ENCODE peak calls at places on chromosomes 4 and X, in nine cellular contexts. Q is hypothalamus, P is tibial artery, F is thyroid gland, N is bronchial epithelial cell, D is cardiac septum, U is hippocampal formation, X is putamen, C is T-helper 17 cell. Y is an unnamed sample.
A peak's percentile ranks its signal among the peaks of the same experiment; 100 is the strongest.

GRCh38 chr4:182556576-182556975 is 313.4 kb downstream of the TENM3 start:
- DNase-seq in U (no peak), F (no peak), C (no peak), Q (no peak), D (no peak), P (no peak), X (no peak), N (no peak), Y (no peak)

GRCh38 chr4:153260553-153261306 is 56.5 kb downstream of the TRIM2 start:
- DNase-seq in P (no peak), U (no peak), N (no peak), F (no peak), Q (no peak), X (no peak), C (no peak), D (no peak), Y (no peak)

GRCh38 chr4:85955614-85956295 is 404.1 kb downstream of the MAPK10 start:
- DNase-seq in U (no peak), F (no peak), P (no peak), Q (no peak), X (no peak), C (no peak), N (no peak), D (no peak), Y (no peak)

GRCh38 chr4:94974773-94975172 is 217.0 kb downstream of the BMPR1B start:
- DNase-seq in X (no peak), P (no peak), Q (no peak), N (peak; percentile 70), U (no peak), C (no peak), D (no peak), F (no peak), Y (no peak)

GRCh38 chr4:24262084-24262483 is 322.3 kb downstream of the DHX15 start:
- DNase-seq in X (no peak), F (peak; percentile 83), P (no peak), U (no peak), D (no peak), N (no peak), C (no peak), Q (no peak), Y (no peak)

GRCh38 chrX:42096262-42096939 is 173.0 kb upstream of the CASK start:
- DNase-seq in D (no peak), F (no peak), C (no peak), X (no peak), P (no peak), U (no peak), N (peak; percentile 91), Q (no peak), Y (no peak)

GRCh38 chr4:145951931-145952330 is 13.3 kb upstream of the ZNF827 start:
- DNase-seq in N (peak; percentile 43), F (no peak), X (no peak), D (no peak), C (no peak), Q (no peak), P (no peak), U (no peak), Y (no peak)

GRCh38 chr4:157045507-157046127 is 30.3 kb upstream of the GLRB start:
- DNase-seq in Q (peak; percentile 13), F (peak; percentile 26), N (peak; percentile 69), D (no peak), P (no peak), X (peak; percentile 56), U (no peak), C (no peak), Y (no peak)

GRCh38 chr4:151806511-151806927 is 45.7 kb upstream of the GATB start:
- DNase-seq in P (no peak), X (no peak), Q (no peak), U (no peak), C (no peak), D (no peak), F (no peak), N (no peak), Y (no peak)

GRCh38 chr4:123547167-123547817 is 150.7 kb downstream of the SPRY1 start:
- DNase-seq in X (no peak), C (no peak), U (no peak), P (no peak), D (no peak), N (peak; percentile 77), F (peak; percentile 85), Q (no peak), Y (no peak)

GRCh38 chrX:124151195-124151594 is 181.3 kb upstream of the TEX13D start:
- DNase-seq in D (no peak), P (no peak), Q (no peak), U (no peak), X (no peak), N (no peak), F (no peak), C (no peak), Y (no peak)

GRCh38 chr4:185587444-185588161 is 52.3 kb upstream of the PDLIM3 start:
- DNase-seq in C (peak; percentile 30), X (no peak), D (no peak), P (no peak), F (no peak), Q (no peak), N (no peak), U (no peak), Y (peak; percentile 58)

GRCh38 chr4:110678517-110678916 is 55.6 kb upstream of the PITX2 start:
- DNase-seq in X (no peak), U (no peak), N (no peak), Q (no peak), D (no peak), C (no peak), P (no peak), F (no peak), Y (no peak)

GRCh38 chr4:41106081-41106480 is 108.3 kb downstream of the APBB2 start:
- DNase-seq in Q (no peak), F (no peak), P (no peak), U (no peak), N (no peak), C (no peak), D (no peak), X (no peak), Y (no peak)

GRCh38 chr4:6461301-6462165 is 10.9 kb downstream of the PPP2R2C start:
- DNase-seq in U (no peak), Q (peak; percentile 24), D (no peak), C (no peak), N (no peak), P (peak; percentile 60), F (no peak), X (no peak), Y (no peak)

GRCh38 chrX:110322603-110323002 is 4.7 kb upstream of the AMMECR1 start:
- DNase-seq in X (no peak), P (no peak), Q (no peak), U (no peak), F (no peak), C (no peak), D (no peak), N (peak; percentile 46), Y (no peak)

GRCh38 chrX:69113723-69114122 is 51.5 kb downstream of the PJA1 start:
- DNase-seq in D (no peak), C (no peak), X (no peak), U (no peak), F (no peak), N (no peak), P (no peak), Q (no peak), Y (no peak)

GRCh38 chr4:73676136-73676535 is 55.9 kb upstream of the RASSF6 start:
- DNase-seq in D (no peak), C (no peak), Q (no peak), F (no peak), U (no peak), N (peak; percentile 67), X (no peak), P (no peak), Y (no peak)

GRCh38 chrX:39756086-39756883 is 341.5 kb downstream of the BCOR start:
- DNase-seq in P (no peak), X (no peak), D (no peak), U (no peak), N (no peak), C (no peak), F (peak; percentile 55), Q (no peak), Y (no peak)

GRCh38 chrX:132692066-132692465 is 203.2 kb upstream of the MBNL3 start:
- DNase-seq in F (no peak), N (no peak), X (no peak), C (no peak), Q (no peak), P (no peak), U (no peak), D (no peak), Y (no peak)

GRCh38 chr4:76307670-76308014 is 1.1 kb downstream of the STBD1 start:
- DNase-seq in F (peak; percentile 45), U (no peak), C (no peak), D (no peak), N (no peak), Q (no peak), P (no peak), X (no peak), Y (no peak)

GRCh38 chrX:72121381-72121780 is 10.3 kb downstream of the RTL5 start:
- DNase-seq in N (peak; percentile 54), D (peak; percentile 87), Q (no peak), P (peak; percentile 82), C (no peak), X (no peak), F (peak; percentile 71), U (no peak), Y (no peak)

GRCh38 chr4:111231281-111231680 is 608.4 kb upstream of the PITX2 start:
- DNase-seq in X (no peak), U (no peak), D (no peak), C (no peak), P (no peak), N (no peak), Q (no peak), F (no peak), Y (no peak)

GRCh38 chr4:80263541-80264351 is 2.7 kb upstream of the FGF5 start:
- DNase-seq in D (no peak), Q (no peak), U (no peak), X (no peak), N (no peak), F (no peak), C (no peak), P (no peak), Y (no peak)

GRCh38 chr4:90240333-90240732 is 113.1 kb downstream of the CCSER1 start:
- DNase-seq in Q (no peak), F (no peak), C (no peak), U (no peak), N (no peak), P (no peak), D (no peak), X (no peak), Y (no peak)

Y was measured in T-helper 1 cell.